ENCODE peak calls at places on chromosomes 7 and 10, in six cellular contexts. I is GM23248, O is neural progenitor cell, F is PC-3, M is hepatocyte, Q is HCT116. X is an unnamed sample.

GRCh38 chr7:73703985-73704639 is 15.4 kb downstream of the STX1A start:
- DNase-seq in I (peak), O (peak), F (no peak), M (peak), Q (no peak), X (peak)

GRCh38 chr10:113180401-113181154 is 230.5 kb downstream of the TCF7L2 start:
- DNase-seq in I (no peak), O (no peak), F (no peak), M (no peak), Q (no peak), X (no peak)

GRCh38 chr7:107934991-107935770 is 44.2 kb downstream of the DLD start:
- DNase-seq in I (peak), O (no peak), F (peak), M (no peak), Q (no peak), X (no peak)

GRCh38 chr7:17559388-17559787 is 260.9 kb downstream of the AHR start:
- DNase-seq in I (peak), O (no peak), F (peak), M (peak), Q (no peak), X (no peak)

GRCh38 chr7:101167645-101168411 is 2.5 kb upstream of the VGF start:
- DNase-seq in I (no peak), O (no peak), F (no peak), M (no peak), Q (no peak), X (no peak)

GRCh38 chr7:21365866-21366624 is 61.8 kb upstream of the SP4 start:
- DNase-seq in I (peak), O (no peak), F (peak), M (peak), Q (peak), X (no peak)

GRCh38 chr10:18505719-18506118 is 145.7 kb downstream of the NSUN6 start:
- DNase-seq in I (peak), O (no peak), F (peak), M (no peak), Q (no peak), X (no peak)

GRCh38 chr10:132110713-132111112 is 45.0 kb downstream of the JAKMIP3 start:
- DNase-seq in I (no peak), O (no peak), F (no peak), M (no peak), Q (no peak), X (no peak)

GRCh38 chr7:27515933-27516332 is 146.8 kb downstream of the HIBADH start:
- DNase-seq in I (no peak), O (peak), F (peak), M (no peak), Q (no peak), X (no peak)

GRCh38 chr7:135508853-135509588 is 881 bp downstream of the CNOT4 start:
- DNase-seq in I (peak), O (peak), F (peak), M (peak), Q (no peak), X (peak)

GRCh38 chr10:127757033-127757432 is 20.0 kb downstream of the FOXI2 start:
- DNase-seq in I (no peak), O (no peak), F (no peak), M (no peak), Q (peak), X (no peak)

GRCh38 chr10:133104076-133104965 is 16.6 kb downstream of the ADGRA1 start:
- DNase-seq in I (no peak), O (no peak), F (no peak), M (no peak), Q (no peak), X (no peak)

GRCh38 chr7:143013897-143014296 is 13.0 kb downstream of the OR9A2 start:
- DNase-seq in I (peak), O (no peak), F (peak), M (peak), Q (no peak), X (no peak)

GRCh38 chr10:75137533-75138438 is 26.3 kb downstream of the SAMD8 start:
- DNase-seq in I (peak), O (no peak), F (peak), M (peak), Q (peak), X (no peak)

GRCh38 chr7:96314402-96315108 is 7.3 kb downstream of the SLC25A13 start:
- DNase-seq in I (peak), O (peak), F (peak), M (no peak), Q (no peak), X (no peak)

GRCh38 chr10:123269017-123269552 is 114.9 kb downstream of the BUB3 start:
- DNase-seq in I (no peak), O (no peak), F (no peak), M (no peak), Q (no peak), X (no peak)

GRCh38 chr7:39595102-39595620 is 28.2 kb upstream of the RALA start:
- DNase-seq in I (no peak), O (no peak), F (peak), M (peak), Q (no peak), X (no peak)

GRCh38 chr10:2839081-2839725 is 228.1 kb upstream of the PFKP start:
- DNase-seq in I (peak), O (peak), F (peak), M (peak), Q (no peak), X (peak)

GRCh38 chr7:66642186-66642585 is 13.5 kb downstream of the KCTD7 start:
- DNase-seq in I (no peak), O (no peak), F (no peak), M (no peak), Q (no peak), X (peak)

GRCh38 chr7:55056068-55056467 is 37.3 kb downstream of the EGFR start:
- DNase-seq in I (no peak), O (no peak), F (no peak), M (no peak), Q (no peak), X (no peak)

GRCh38 chr10:93357680-93358079 is 124.5 kb downstream of the MYOF start:
- DNase-seq in I (peak), O (peak), F (peak), M (peak), Q (no peak), X (peak)

GRCh38 chr10:26824015-26824690 is 36.6 kb downstream of the ABI1 start:
- DNase-seq in I (no peak), O (no peak), F (peak), M (no peak), Q (no peak), X (no peak)

GRCh38 chr7:55128693-55129394 is 110.0 kb downstream of the EGFR start:
- DNase-seq in I (peak), O (peak), F (no peak), M (no peak), Q (no peak), X (no peak)

GRCh38 chr10:4280481-4281206 is 495.6 kb upstream of the KLF6 start:
- DNase-seq in I (peak), O (no peak), F (peak), M (no peak), Q (no peak), X (no peak)

GRCh38 chr10:46216003-46216634 is 70.7 kb upstream of the ANTXRL start:
- DNase-seq in I (no peak), O (no peak), F (no peak), M (no peak), Q (no peak), X (no peak)

GRCh38 chr10:117728087-117728486 is 185.5 kb downstream of the EMX2 start:
- DNase-seq in I (no peak), O (no peak), F (no peak), M (no peak), Q (no peak), X (no peak)
- TF ChIP-seq EZH2phosphoT487 in I (no peak), O (no peak), F (no peak), M (no peak), Q (no peak), X (no peak)

DNA sequence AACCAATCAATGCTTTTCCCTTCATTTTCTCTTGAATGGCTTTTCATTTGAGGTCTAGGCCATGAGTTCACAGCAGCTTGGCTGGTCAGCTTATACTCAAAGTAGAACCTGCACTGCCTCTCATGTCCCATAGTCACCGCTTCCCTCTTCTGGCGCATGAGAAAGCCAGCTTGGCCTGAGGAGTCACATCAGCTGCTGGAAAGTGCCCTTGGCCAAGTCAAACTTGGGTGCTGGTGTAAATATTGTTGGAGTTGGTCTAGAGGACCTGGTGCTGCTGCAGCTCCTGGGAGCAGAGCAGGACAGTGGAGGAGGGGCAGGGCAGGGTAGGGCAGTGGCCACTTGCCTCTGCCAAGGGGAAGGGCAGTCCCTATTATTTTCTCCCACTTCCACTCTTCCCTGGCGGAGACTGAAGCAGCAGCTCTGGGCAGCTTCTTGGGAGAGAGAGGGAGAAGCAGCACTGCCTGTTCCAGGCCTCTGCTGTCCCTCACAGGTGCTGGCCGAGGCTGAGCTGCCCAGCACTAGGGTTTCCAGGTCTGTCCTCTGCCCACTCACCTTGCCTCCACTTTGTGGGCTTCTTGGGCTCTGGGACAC is 12.8 kb downstream of the UBE2D4 start:
- DNase-seq in I (no peak), O (no peak), F (no peak), M (no peak), Q (no peak), X (no peak)
- TF ChIP-seq EZH2phosphoT487 in I (no peak), O (no peak), F (no peak), M (no peak), Q (no peak), X (no peak)

DNA sequence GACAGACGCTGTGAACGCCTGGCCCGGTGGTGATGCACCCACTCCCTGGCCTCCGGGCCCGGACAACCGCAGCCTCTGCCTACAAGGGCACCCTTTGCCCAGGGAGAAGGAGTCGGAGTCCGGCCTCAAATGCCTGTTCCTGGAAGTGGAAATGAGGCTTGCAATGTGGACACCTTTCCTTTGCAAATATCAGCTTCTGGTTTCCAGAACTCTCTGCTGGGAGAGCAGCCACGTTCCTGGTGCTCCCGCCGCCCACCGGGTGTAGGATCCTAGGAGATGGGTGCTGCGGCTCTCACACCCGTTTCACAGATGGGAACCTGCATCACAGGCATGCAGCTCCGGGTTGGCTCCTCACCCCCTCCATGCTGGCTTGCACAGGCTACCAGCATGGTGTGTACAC is 2.9 kb downstream of the FOXL3 start:
- DNase-seq in I (no peak), O (no peak), F (no peak), M (no peak), Q (no peak), X (no peak)
- TF ChIP-seq EZH2phosphoT487 in I (no peak), O (no peak), F (no peak), M (no peak), Q (no peak), X (no peak)

GRCh38 chr10:72353028-72353962 is 1.4 kb downstream of the DNAJB12 start:
- DNase-seq in I (peak), O (peak), F (peak), M (peak), Q (no peak), X (no peak)
- TF ChIP-seq EZH2phosphoT487 in I (no peak), O (no peak), F (no peak), M (no peak), Q (no peak), X (no peak)

GRCh38 chr10:29253096-29254029 is 35.5 kb upstream of the LYZL1 start:
- DNase-seq in I (peak), O (no peak), F (no peak), M (no peak), Q (no peak), X (no peak)

GRCh38 chr10:29256531-29256930 is 32.3 kb upstream of the LYZL1 start:
- DNase-seq in I (no peak), O (no peak), F (no peak), M (no peak), Q (no peak), X (no peak)

GRCh38 chr10:29254123-29255046 is 34.5 kb upstream of the LYZL1 start:
- DNase-seq in I (no peak), O (peak), F (no peak), M (peak), Q (no peak), X (no peak)

GRCh38 chr10:29256019-29256418 is 32.9 kb upstream of the LYZL1 start:
- DNase-seq in I (no peak), O (no peak), F (no peak), M (no peak), Q (no peak), X (no peak)

GRCh38 chr10:29255117-29255516 is 33.8 kb upstream of the LYZL1 start:
- DNase-seq in I (no peak), O (no peak), F (no peak), M (no peak), Q (no peak), X (no peak)
- TF ChIP-seq EZH2phosphoT487 in I (no peak), O (no peak), F (no peak), M (no peak), Q (no peak), X (no peak)

GRCh38 chr7:23472046-23472445 is 1.8 kb upstream of the IGF2BP3 start:
- DNase-seq in I (no peak), O (no peak), F (no peak), M (no peak), Q (no peak), X (peak)
- TF ChIP-seq EZH2phosphoT487 in I (no peak), O (no peak), F (no peak), M (no peak), Q (no peak), X (no peak)

GRCh38 chr7:98288064-98288823 is 6.8 kb downstream of the BRI3 start:
- DNase-seq in I (peak), O (no peak), F (no peak), M (no peak), Q (no peak), X (no peak)
- TF ChIP-seq EZH2phosphoT487 in I (no peak), O (no peak), F (no peak), M (no peak), Q (no peak), X (no peak)

GRCh38 chr10:122055252-122055651 is 66.3 kb downstream of the TACC2 start:
- DNase-seq in I (no peak), O (no peak), F (no peak), M (no peak), Q (no peak), X (no peak)

GRCh38 chr10:122054046-122055025 is 65.4 kb downstream of the TACC2 start:
- DNase-seq in I (peak), O (peak), F (peak), M (peak), Q (peak), X (no peak)

GRCh38 chr10:122060250-122060649 is 71.3 kb downstream of the TACC2 start:
- DNase-seq in I (peak), O (no peak), F (peak), M (no peak), Q (no peak), X (no peak)

GRCh38 chr10:122056431-122057094 is 67.6 kb downstream of the TACC2 start:
- DNase-seq in I (peak), O (no peak), F (peak), M (peak), Q (peak), X (no peak)

DNA sequence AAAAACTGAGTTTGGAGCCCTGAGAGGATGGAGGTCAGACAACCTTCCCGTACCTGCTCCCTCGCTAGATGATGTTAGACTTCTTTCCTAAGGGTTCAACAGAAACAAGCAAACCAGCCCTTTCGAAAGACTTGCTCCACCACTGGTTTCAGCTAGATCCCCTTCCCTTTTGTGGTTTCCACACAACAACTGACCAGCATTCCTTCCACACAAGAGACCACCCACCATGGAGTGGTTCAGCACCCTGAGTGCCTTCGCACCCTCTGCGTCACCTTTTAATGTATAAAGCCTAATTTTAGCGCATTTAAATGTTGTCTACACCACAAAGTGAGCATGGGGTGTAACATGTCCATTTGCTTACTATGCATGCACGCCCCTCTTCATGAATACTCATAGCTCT is 68.9 kb downstream of the TACC2 start:
- DNase-seq in I (no peak), O (peak), F (no peak), M (no peak), Q (no peak), X (no peak)
- TF ChIP-seq EZH2phosphoT487 in I (no peak), O (no peak), F (no peak), M (no peak), Q (no peak), X (no peak)

X was measured in OCI-LY7.